ENCODE peak calls at places on chromosomes 1 and 21, in five cellular contexts. J, I, D, M and O are unnamed samples.

GRCh38 chr1:106268070-106268469 is 788.4 kb upstream of the PRMT6 start:
- DNase-seq in M (no peak), J (no peak), I (no peak), D (peak; percentile 10), O (peak; percentile 73)

GRCh38 chr1:93827633-93828436 is 51.2 kb downstream of the DNTTIP2 start:
- DNase-seq in J (no peak), I (no peak), D (no peak), M (no peak), O (no peak)

GRCh38 chr21:23694396-23694795 is 1912.9 kb downstream of the MRPL39 start:
- DNase-seq in I (no peak), M (no peak), J (no peak), D (no peak), O (peak; percentile 51)

GRCh38 chr1:117370071-117370470 is 2.8 kb downstream of the MAN1A2 start:
- DNase-seq in M (no peak), D (peak; percentile 8), I (no peak), J (no peak), O (peak; percentile 24)

GRCh38 chr21:45466330-45467220 is 61.6 kb downstream of the COL18A1 start:
- DNase-seq in D (no peak), I (no peak), J (no peak), M (no peak), O (no peak)

GRCh38 chr1:236204043-236204442 is 61.7 kb downstream of the GPR137B start:
- DNase-seq in J (no peak), M (no peak), I (no peak), D (no peak), O (no peak)

GRCh38 chr1:193730017-193730416 is 543.6 kb upstream of the B3GALT2 start:
- DNase-seq in M (no peak), D (no peak), I (no peak), J (no peak), O (peak; percentile 62)

GRCh38 chr21:25573409-25574206 is 33.7 kb downstream of the MRPL39 start:
- DNase-seq in D (peak; percentile 83), M (peak; percentile 57), J (no peak), I (peak; percentile 67), O (peak; percentile 67)

GRCh38 chr1:172394811-172395210 is 25.7 kb upstream of the C1orf105 start:
- DNase-seq in J (no peak), M (no peak), D (no peak), I (no peak), O (no peak)

GRCh38 chr21:18334066-18334465 is 69.5 kb downstream of the TMPRSS15 start:
- DNase-seq in M (no peak), J (no peak), I (no peak), D (no peak), O (no peak)

GRCh38 chr1:231419738-231420298 is 2.3 kb downstream of the EGLN1 start:
- DNase-seq in J (no peak), M (no peak), I (no peak), D (peak; percentile 10), O (peak; percentile 57)

GRCh38 chr21:40466893-40467483 is 380.0 kb downstream of the DSCAM start:
- DNase-seq in M (no peak), I (no peak), D (peak; percentile 46), J (no peak), O (peak; percentile 50)

GRCh38 chr1:14774225-14774624 is 175.7 kb downstream of the KAZN start:
- DNase-seq in J (no peak), M (no peak), D (no peak), I (no peak), O (no peak)

GRCh38 chr1:208308221-208308620 is 64.0 kb upstream of the PLXNA2 start:
- DNase-seq in D (no peak), I (no peak), J (no peak), M (no peak), O (no peak)

GRCh38 chr1:173477286-173478098 is at the start of gene PRDX6:
- DNase-seq in I (peak; percentile 85), D (peak; percentile 67), J (no peak), M (peak; percentile 61), O (peak; percentile 94)